ENCODE peak calls at places on chromosome 18, in five cellular contexts. V, I, Z, K and O are unnamed samples.
A peak's percentile ranks its signal among the peaks of the same experiment; 100 is the strongest.

GRCh38 chr18:31581498-31582197 is 10.0 kb upstream of the TTR start:
- DNase-seq in V (peak; percentile 31), I (peak; percentile 3), Z (peak; percentile 14), K (no peak), O (no peak)

GRCh38 chr18:55869547-55869946 is 281.6 kb upstream of the TCF4 start:
- DNase-seq in V (no peak), I (no peak), Z (no peak), K (no peak), O (no peak)

GRCh38 chr18:78571831-78572347 is 407.7 kb upstream of the SALL3 start:
- DNase-seq in V (no peak), I (no peak), Z (no peak), K (no peak), O (no peak)

GRCh38 chr18:67596003-67596402 is 79.5 kb upstream of the DSEL start:
- DNase-seq in V (no peak), I (no peak), Z (no peak), K (no peak), O (no peak)

GRCh38 chr18:199214-199613 is 40.9 kb downstream of the USP14 start:
- DNase-seq in V (peak; percentile 34), I (no peak), Z (no peak), K (no peak), O (no peak)

GRCh38 chr18:22132763-22133162 is 36.6 kb upstream of the GATA6 start:
- DNase-seq in V (no peak), I (no peak), Z (no peak), K (no peak), O (no peak)

GRCh38 chr18:4405965-4406364 is 49.1 kb downstream of the DLGAP1 start:
- DNase-seq in V (no peak), I (no peak), Z (no peak), K (no peak), O (no peak)

GRCh38 chr18:4836146-4836545 is 360.9 kb downstream of the AKAIN1 start:
- DNase-seq in V (no peak), I (no peak), Z (no peak), K (no peak), O (no peak)